ENCODE peak calls at places on chromosomes 3 and 15, in ten cellular contexts. D, Y, J, B, R, K, P, G, I and N are unnamed samples.

GRCh38 chr3:169026543-169027181 is 636.9 kb downstream of the MECOM start:
- DNase-seq in D (peak), Y (no peak), J (no peak), B (no peak), R (no peak), K (no peak), P (no peak), G (peak), I (peak), N (peak)

GRCh38 chr3:11532865-11533490 is 110.7 kb downstream of the VGLL4 start:
- DNase-seq in D (peak), Y (no peak), J (no peak), B (no peak), R (no peak), K (no peak), P (no peak), G (no peak), I (peak), N (no peak)

GRCh38 chr3:126509565-126510322 is 7.8 kb downstream of the UROC1 start:
- DNase-seq in D (no peak), Y (no peak), J (peak), B (no peak), R (no peak), K (no peak), P (no peak), G (no peak), I (no peak), N (no peak)

GRCh38 chr3:32420138-32420981 is 28.7 kb downstream of the CMTM7 start:
- DNase-seq in D (peak), Y (peak), J (no peak), B (peak), R (peak), K (no peak), P (no peak), G (peak), I (peak), N (peak)

GRCh38 chr3:59192473-59192872 is 142.6 kb upstream of the CFAP20DC start:
- DNase-seq in D (peak), Y (no peak), J (no peak), B (no peak), R (no peak), K (no peak), P (no peak), G (peak), I (peak), N (no peak)

GRCh38 chr15:74403981-74404563 is 29.7 kb downstream of the SEMA7A start:
- DNase-seq in D (no peak), Y (no peak), J (no peak), B (peak), R (no peak), K (no peak), P (no peak), G (no peak), I (no peak), N (no peak)

GRCh38 chr3:159733194-159733860 is 255.3 kb upstream of the IL12A start:
- DNase-seq in D (peak), Y (no peak), J (no peak), B (no peak), R (no peak), K (no peak), P (no peak), G (peak), I (peak), N (no peak)

GRCh38 chr15:74730619-74731316 is 5.4 kb upstream of the CYP1A1 start:
- DNase-seq in D (no peak), Y (no peak), J (no peak), B (no peak), R (no peak), K (no peak), P (no peak), G (no peak), I (no peak), N (peak)

GRCh38 chr3:111151438-111151837 is 79.8 kb downstream of the NECTIN3 start:
- DNase-seq in D (peak), Y (no peak), J (no peak), B (no peak), R (no peak), K (no peak), P (no peak), G (peak), I (peak), N (peak)

GRCh38 chr3:15032650-15033049 is 32.5 kb downstream of the MRPS25 start:
- DNase-seq in D (no peak), Y (no peak), J (no peak), B (no peak), R (no peak), K (no peak), P (no peak), G (no peak), I (no peak), N (no peak)

GRCh38 chr3:30059240-30059639 is 547.2 kb upstream of the TGFBR2 start:
- DNase-seq in D (no peak), Y (no peak), J (no peak), B (no peak), R (no peak), K (no peak), P (no peak), G (no peak), I (no peak), N (no peak)

GRCh38 chr3:124263168-124263567 is 271.2 kb upstream of the ROPN1 start:
- DNase-seq in D (peak), Y (no peak), J (peak), B (no peak), R (peak), K (no peak), P (no peak), G (peak), I (peak), N (peak)

GRCh38 chr3:63964287-63965073 is 52.3 kb upstream of the SCAANT1 start:
- DNase-seq in D (no peak), Y (no peak), J (no peak), B (no peak), R (no peak), K (no peak), P (no peak), G (no peak), I (no peak), N (no peak)

GRCh38 chr3:178320481-178321352 is 215.5 kb upstream of the KCNMB2 start:
- DNase-seq in D (peak), Y (no peak), J (peak), B (no peak), R (no peak), K (no peak), P (peak), G (no peak), I (peak), N (peak)

GRCh38 chr15:57667171-57667924 is 39.2 kb upstream of the POLR2M start:
- DNase-seq in D (peak), Y (peak), J (peak), B (no peak), R (peak), K (no peak), P (peak), G (peak), I (peak), N (peak)

GRCh38 chr15:85838655-85839054 is 43.9 kb upstream of the KLHL25 start:
- DNase-seq in D (no peak), Y (no peak), J (no peak), B (no peak), R (no peak), K (no peak), P (no peak), G (no peak), I (no peak), N (no peak)

GRCh38 chr3:43638594-43639447 is 17.0 kb upstream of the ANO10 start:
- DNase-seq in D (no peak), Y (peak), J (no peak), B (peak), R (no peak), K (no peak), P (no peak), G (peak), I (peak), N (peak)

GRCh38 chr3:32109256-32109655 is 2.8 kb downstream of the GPD1L start:
- DNase-seq in D (peak), Y (no peak), J (no peak), B (no peak), R (no peak), K (no peak), P (peak), G (no peak), I (peak), N (peak)

GRCh38 chr3:165669967-165670366 is 167.3 kb downstream of the BCHE start:
- DNase-seq in D (no peak), Y (no peak), J (no peak), B (no peak), R (no peak), K (no peak), P (no peak), G (no peak), I (peak), N (no peak)

GRCh38 chr3:27670619-27671018 is 51.5 kb downstream of the EOMES start:
- DNase-seq in D (no peak), Y (no peak), J (no peak), B (no peak), R (no peak), K (no peak), P (no peak), G (no peak), I (no peak), N (no peak)

GRCh38 chr15:57297163-57297593 is 79.1 kb upstream of the CGNL1 start:
- DNase-seq in D (no peak), Y (no peak), J (no peak), B (no peak), R (no peak), K (no peak), P (no peak), G (no peak), I (no peak), N (no peak)

GRCh38 chr3:142947799-142948575 is 15.5 kb downstream of the PAQR9 start:
- DNase-seq in D (no peak), Y (no peak), J (no peak), B (peak), R (no peak), K (no peak), P (no peak), G (peak), I (peak), N (no peak)